ENCODE peak calls at places on chromosomes 5 and 9, in four cellular contexts. One of them, this sample, is unnamed.
A peak's percentile ranks its signal among the peaks of the same experiment; 100 is the strongest.

GRCh38 chr5:41835625-41836024 is 34.6 kb downstream of the OXCT1 start:
- DNase-seq in Caco-2: no peak
- DNase-seq in ovary: peak; percentile 71
- DNase-seq in transverse colon: no peak
- DNase-seq in this sample: no peak

GRCh38 chr5:142977363-142978051 is 207.3 kb downstream of the ARHGAP26 start:
- DNase-seq in transverse colon: no peak
- DNase-seq in ovary: no peak
- DNase-seq in Caco-2: no peak
- DNase-seq in this sample: no peak

GRCh38 chr9:72478993-72479392 is 42.4 kb upstream of the TMC1 start:
- DNase-seq in ovary: no peak
- DNase-seq in Caco-2: no peak
- DNase-seq in transverse colon: no peak
- DNase-seq in this sample: no peak

GRCh38 chr5:151218177-151218576 is 5.7 kb downstream of the CCDC69 start:
- DNase-seq in ovary: no peak
- DNase-seq in Caco-2: no peak
- DNase-seq in transverse colon: no peak
- DNase-seq in this sample: no peak

GRCh38 chr5:136200130-136200529 is 7.2 kb upstream of the SMIM32 start:
- DNase-seq in ovary: no peak
- DNase-seq in transverse colon: no peak
- DNase-seq in Caco-2: no peak
- DNase-seq in this sample: no peak

GRCh38 chr5:138946241-138946623 is 71.1 kb upstream of the LRRTM2 start:
- DNase-seq in transverse colon: no peak
- DNase-seq in ovary: no peak
- DNase-seq in Caco-2: no peak
- DNase-seq in this sample: no peak

GRCh38 chr5:31478901-31479300 is 53.0 kb downstream of the DROSHA start:
- DNase-seq in transverse colon: no peak
- DNase-seq in ovary: no peak
- DNase-seq in Caco-2: no peak
- DNase-seq in this sample: no peak

GRCh38 chr5:43171441-43171840 is 20.6 kb upstream of the NIM1K start:
- DNase-seq in transverse colon: no peak
- DNase-seq in Caco-2: no peak
- DNase-seq in ovary: no peak
- DNase-seq in this sample: no peak

GRCh38 chr5:127878174-127878750 is 175.1 kb downstream of the CCDC192 start:
- DNase-seq in Caco-2: peak; percentile 73
- DNase-seq in ovary: no peak
- DNase-seq in transverse colon: peak; percentile 75
- DNase-seq in this sample: no peak

GRCh38 chr9:129497064-129497836 is 123.7 kb downstream of the C9orf50 start:
- DNase-seq in Caco-2: no peak
- DNase-seq in transverse colon: no peak
- DNase-seq in ovary: peak; percentile 65
- DNase-seq in this sample: no peak

GRCh38 chr9:117273612-117274011 is 141.2 kb downstream of the ASTN2 start:
- DNase-seq in transverse colon: no peak
- DNase-seq in Caco-2: no peak
- DNase-seq in ovary: no peak
- DNase-seq in this sample: no peak
- H3K4me1 ChIP-seq in transverse colon: no peaks in the 10 kb centered on the region
- H3K4me1 ChIP-seq in Caco-2: no peaks in the 10 kb centered on the region
- H3K4me1 ChIP-seq in ovary: no peaks in the 10 kb centered on the region
- H3K4me1 ChIP-seq in this sample: no peaks in the 10 kb centered on the region

DNA sequence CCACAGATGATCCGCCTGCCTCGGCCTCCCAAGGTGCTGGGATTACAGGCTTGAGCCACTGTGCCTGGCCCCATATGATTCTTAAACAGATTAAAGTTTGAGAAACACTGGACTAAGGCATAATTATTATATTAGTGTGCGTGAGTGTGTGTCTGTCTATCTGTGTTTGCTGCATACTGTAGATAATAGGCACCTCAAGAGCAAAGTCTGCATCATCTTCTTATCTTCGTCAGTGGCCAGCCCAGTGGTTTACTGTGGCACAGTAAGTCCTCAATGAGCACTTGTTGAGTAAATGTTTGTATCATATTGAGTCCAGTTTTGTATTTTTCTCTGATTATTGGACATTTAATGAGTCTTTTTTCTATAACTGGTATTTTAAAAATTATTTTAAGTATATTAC is 81.7 kb downstream of the ITGA1 start:
- DNase-seq in Caco-2: no peak
- DNase-seq in transverse colon: no peak
- DNase-seq in ovary: no peak
- DNase-seq in this sample: no peak
- TF ChIP-seq CTCF in Caco-2: no peak
- TF ChIP-seq CTCF in transverse colon: no peak
- TF ChIP-seq CTCF in ovary: no peak
- TF ChIP-seq CTCF in this sample: no peak

DNA sequence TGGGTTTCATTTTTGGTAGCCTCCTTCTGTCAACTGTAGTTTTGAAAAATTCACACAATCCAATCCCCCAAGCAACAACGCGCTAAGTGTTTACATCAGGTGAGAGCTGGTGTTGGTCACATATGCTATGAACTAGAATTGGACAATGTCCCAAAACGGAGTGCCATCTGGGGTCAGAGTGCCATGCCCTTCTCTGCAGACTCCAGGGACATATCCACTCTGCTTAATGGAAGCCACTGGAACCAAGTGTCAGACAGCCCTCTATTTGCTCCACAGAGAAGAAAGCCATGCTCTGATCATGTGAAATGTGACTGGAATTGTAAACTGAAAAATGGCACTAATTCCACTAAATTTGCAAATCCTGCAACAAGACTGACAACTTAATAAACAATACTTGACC is 12.2 kb downstream of the ABCA1 start:
- DNase-seq in transverse colon: no peak
- DNase-seq in ovary: no peak
- DNase-seq in Caco-2: no peak
- DNase-seq in this sample: no peak
- H3K4me1 ChIP-seq in transverse colon: peaks cover 76% of the 10 kb centered on the region
- H3K4me1 ChIP-seq in ovary: peaks cover 16% of the 10 kb centered on the region
- H3K4me1 ChIP-seq in Caco-2: peaks cover 27% of the 10 kb centered on the region
- H3K4me1 ChIP-seq in this sample: peaks cover 49% of the 10 kb centered on the region

GRCh38 chr5:16457451-16457850 is 8.1 kb downstream of the ZNF622 start:
- DNase-seq in Caco-2: peak; percentile 21
- DNase-seq in ovary: no peak
- DNase-seq in transverse colon: no peak
- DNase-seq in this sample: no peak
- TF ChIP-seq CTCF in Caco-2: no peak
- TF ChIP-seq CTCF in ovary: no peak
- TF ChIP-seq CTCF in transverse colon: no peak
- TF ChIP-seq CTCF in this sample: no peak

GRCh38 chr9:79807966-79808365 is 236.2 kb downstream of the TLE4 start:
- DNase-seq in ovary: no peak
- DNase-seq in Caco-2: no peak
- DNase-seq in transverse colon: no peak
- DNase-seq in this sample: no peak
- H3K4me1 ChIP-seq in ovary: peaks cover 3% of the 10 kb centered on the region
- H3K4me1 ChIP-seq in Caco-2: no peaks in the 10 kb centered on the region
- H3K4me1 ChIP-seq in transverse colon: peaks cover 5% of the 10 kb centered on the region
- H3K4me1 ChIP-seq in this sample: peaks cover 11% of the 10 kb centered on the region

GRCh38 chr5:96033116-96033515 is 71.5 kb upstream of the ELL2 start:
- DNase-seq in ovary: no peak
- DNase-seq in transverse colon: no peak
- DNase-seq in Caco-2: no peak
- DNase-seq in this sample: no peak

GRCh38 chr5:96031180-96031579 is 69.5 kb upstream of the ELL2 start:
- DNase-seq in Caco-2: no peak
- DNase-seq in transverse colon: no peak
- DNase-seq in ovary: no peak
- DNase-seq in this sample: no peak

GRCh38 chr5:96036301-96036700 is 74.7 kb upstream of the ELL2 start:
- DNase-seq in Caco-2: no peak
- DNase-seq in transverse colon: no peak
- DNase-seq in ovary: no peak
- DNase-seq in this sample: no peak

GRCh38 chr5:96035796-96036195 is 74.1 kb upstream of the ELL2 start:
- DNase-seq in ovary: no peak
- DNase-seq in Caco-2: no peak
- DNase-seq in transverse colon: no peak
- DNase-seq in this sample: no peak

GRCh38 chr5:96031811-96032261 is 70.2 kb upstream of the ELL2 start:
- DNase-seq in ovary: no peak
- DNase-seq in Caco-2: no peak
- DNase-seq in transverse colon: no peak
- DNase-seq in this sample: no peak
- TF ChIP-seq CTCF in ovary: no peak
- TF ChIP-seq CTCF in Caco-2: no peak
- TF ChIP-seq CTCF in transverse colon: no peak
- TF ChIP-seq CTCF in this sample: no peak

This sample was measured in lower lobe of right lung.